ENCODE peak calls at places on chromosomes 2 and 18, in four cellular contexts. U is MM.1S, E is HCT116, R is PC-3. M is an unnamed sample.

GRCh38 chr2:25981596-25982272 is 563 bp downstream of the KIF3C start:
- DNase-seq in U (no peak), E (no peak), R (no peak), M (no peak)

GRCh38 chr2:122523981-122524380 is 768.5 kb downstream of the TSN start:
- DNase-seq in U (no peak), E (no peak), R (no peak), M (no peak)

GRCh38 chr2:12903272-12903671 is 186.5 kb downstream of the TRIB2 start:
- DNase-seq in U (no peak), E (no peak), R (no peak), M (no peak)

GRCh38 chr18:58381676-58382411 is 247.0 kb downstream of the ALPK2 start:
- DNase-seq in U (no peak), E (no peak), R (no peak), M (no peak)

GRCh38 chr2:216287251-216287650 is 85.0 kb downstream of the MARCHF4 start:
- DNase-seq in U (no peak), E (no peak), R (no peak), M (no peak)

GRCh38 chr2:239831272-239831731 is 193.8 kb downstream of the NDUFA10 start:
- DNase-seq in U (no peak), E (no peak), R (no peak), M (no peak)

GRCh38 chr18:60471652-60472051 is 99.1 kb upstream of the MC4R start:
- DNase-seq in U (no peak), E (no peak), R (peak; percentile 2), M (no peak)

GRCh38 chr18:73756256-73757091 is 391.2 kb downstream of the FBXO15 start:
- DNase-seq in U (no peak), E (no peak), R (peak; percentile 67), M (no peak)

GRCh38 chr18:44740000-44740399 is 59.3 kb downstream of the SETBP1 start:
- DNase-seq in U (no peak), E (no peak), R (peak; percentile 63), M (no peak)

GRCh38 chr2:112706170-112706664 is 14.6 kb upstream of the NT5DC4 start:
- DNase-seq in U (no peak), E (no peak), R (peak; percentile 41), M (peak; percentile 86)

GRCh38 chr2:183093857-183094657 is 15.5 kb downstream of the DUSP19 start:
- DNase-seq in U (no peak), E (no peak), R (peak; percentile 52), M (no peak)

GRCh38 chr2:181762000-181762399 is 81.7 kb upstream of the NEUROD1 start:
- DNase-seq in U (no peak), E (no peak), R (no peak), M (no peak)

GRCh38 chr2:181762848-181763247 is 82.5 kb upstream of the NEUROD1 start:
- DNase-seq in U (no peak), E (no peak), R (no peak), M (no peak)

GRCh38 chr2:181763423-181763822 is 83.1 kb upstream of the NEUROD1 start:
- DNase-seq in U (no peak), E (no peak), R (no peak), M (no peak)

GRCh38 chr2:181766129-181766528 is 85.8 kb upstream of the NEUROD1 start:
- DNase-seq in U (no peak), E (no peak), R (peak; percentile 46), M (no peak)

DNA sequence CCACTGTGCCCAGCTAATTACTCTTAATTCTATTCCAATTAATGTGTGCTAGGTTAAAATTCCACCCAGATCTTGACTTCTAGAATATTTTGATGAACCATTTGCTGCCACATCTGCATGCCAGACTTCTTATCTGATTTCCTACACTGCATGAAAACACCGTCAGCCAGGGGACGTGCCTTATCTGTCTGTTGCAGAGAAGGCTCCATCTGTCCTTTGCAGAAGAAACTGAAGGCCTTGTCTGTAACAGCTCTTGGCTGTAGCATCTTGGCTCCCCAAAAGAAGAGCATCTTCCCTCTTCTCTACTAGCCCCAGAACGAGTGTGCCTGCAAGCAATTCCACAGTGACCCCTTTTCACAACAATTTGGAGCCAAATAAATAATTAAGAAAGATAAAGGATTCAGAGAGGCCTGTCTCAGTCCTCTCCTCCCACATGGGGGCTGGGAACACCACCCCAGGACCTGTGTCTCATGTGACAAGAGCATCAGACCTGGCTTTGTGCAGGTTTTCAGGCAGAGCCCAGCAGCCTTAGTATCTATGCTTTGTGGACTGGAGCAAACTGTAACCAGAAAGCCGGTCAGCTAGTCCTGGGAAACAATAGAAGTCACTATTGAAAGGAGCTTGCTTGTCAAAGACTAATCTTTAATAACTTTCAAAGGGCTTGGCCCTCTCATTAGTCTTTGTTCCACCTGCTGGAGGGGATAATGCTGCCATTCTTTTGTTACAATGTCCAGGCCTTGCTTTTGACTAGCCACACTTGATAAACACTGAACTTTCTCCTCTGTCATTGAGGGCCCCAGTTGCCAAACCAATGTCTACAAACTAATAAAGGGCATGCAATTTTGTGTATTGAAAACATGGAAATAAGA is 84.0 kb upstream of the NEUROD1 start:
- DNase-seq in U (no peak), E (no peak), R (no peak), M (no peak)
- H3K9ac ChIP-seq in U (no peak overlapping the region), E (no peak overlapping the region), R (no peak overlapping the region), M (no peak overlapping the region)

DNA sequence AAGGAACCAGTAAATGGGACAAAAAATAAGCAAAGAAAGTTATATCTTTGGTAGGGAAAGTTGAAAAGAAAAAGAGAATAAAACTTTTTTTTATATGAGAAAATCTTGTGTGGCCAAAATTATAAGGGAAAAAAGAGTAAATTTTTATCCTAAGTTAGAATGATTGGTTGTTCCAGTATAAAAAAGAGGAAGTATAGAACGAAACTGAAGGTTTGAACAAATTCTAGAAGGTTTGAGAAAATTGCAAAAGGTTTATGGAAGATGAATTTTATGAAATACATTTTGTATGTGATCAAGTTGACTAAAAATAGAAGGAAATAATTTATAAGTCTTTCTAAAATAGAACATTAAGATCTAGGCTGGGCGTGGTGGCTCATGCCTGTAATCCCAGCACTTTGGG is 93.7 kb downstream of the RTP5 start:
- DNase-seq in U (no peak), E (no peak), R (no peak), M (no peak)
- H3K4me3 ChIP-seq in U (no peak overlapping the region), E (no peak overlapping the region), R (no peak overlapping the region), M (no peak overlapping the region)

GRCh38 chr2:175025946-175026345 is 20.8 kb upstream of the CHN1 start:
- DNase-seq in U (no peak), E (no peak), R (no peak), M (no peak)
- TF ChIP-seq EZH2 in U (no peak), E (no peak), R (no peak), M (no peak)

GRCh38 chr2:230715201-230715600 is 2.6 kb downstream of the CAB39 start:
- DNase-seq in U (no peak), E (no peak), R (no peak), M (no peak)
- H3K9ac ChIP-seq in U (peak overlapping the region; percentile 10), E (no peak overlapping the region), R (peak overlapping the region; percentile 97), M (peak overlapping the region; percentile 87)

DNA sequence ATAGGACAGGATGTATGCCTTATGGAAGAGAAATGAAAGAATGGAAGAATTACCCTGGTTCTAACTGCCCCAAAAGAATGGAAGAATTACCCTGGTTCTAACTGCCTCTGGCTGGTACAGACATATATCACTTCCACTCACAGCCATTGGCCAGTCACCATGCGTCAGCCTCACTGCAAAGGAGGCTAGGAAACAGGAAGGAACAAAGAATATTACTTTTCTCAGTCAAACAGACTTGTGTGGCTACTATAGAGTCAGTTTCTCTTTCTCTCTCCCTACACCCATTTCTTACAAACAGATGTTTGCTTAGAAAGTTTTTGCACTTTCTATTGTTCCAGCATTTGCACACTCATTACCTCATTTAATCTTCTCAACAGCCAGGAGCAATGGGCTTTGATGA is 1111.1 kb upstream of the KLHL29 start:
- DNase-seq in U (peak; percentile 21), E (no peak), R (no peak), M (no peak)
- H3K4me3 ChIP-seq in U (no peak overlapping the region), E (no peak overlapping the region), R (no peak overlapping the region), M (no peak overlapping the region)